ENCODE peak calls at places on chromosome X, in four cellular contexts. One of them, this sample, is unnamed.

GRCh38 chrX:132488092-132488749 is 617 bp downstream of the MBNL3 start:
- DNase-seq in H1: no peak
- DNase-seq in GM12878: no peak
- DNase-seq in HCT116: no peak
- DNase-seq in this sample: peak

GRCh38 chrX:53321943-53322497 is 40.6 kb upstream of the IQSEC2 start:
- DNase-seq in H1: no peak
- DNase-seq in GM12878: no peak
- DNase-seq in HCT116: no peak
- DNase-seq in this sample: no peak

GRCh38 chrX:19373034-19373891 is 29.5 kb downstream of the PDHA1 start:
- DNase-seq in H1: no peak
- DNase-seq in GM12878: no peak
- DNase-seq in HCT116: no peak
- DNase-seq in this sample: no peak

GRCh38 chrX:69298466-69299140 is 133.3 kb upstream of the PJA1 start:
- DNase-seq in H1: no peak
- DNase-seq in GM12878: no peak
- DNase-seq in HCT116: no peak
- DNase-seq in this sample: no peak

GRCh38 chrX:21757960-21758359 is at the start of gene SMPX:
- DNase-seq in H1: no peak
- DNase-seq in GM12878: no peak
- DNase-seq in HCT116: no peak
- DNase-seq in this sample: no peak

GRCh38 chrX:132226169-132226568 is 6.9 kb upstream of the RAP2C start:
- DNase-seq in H1: no peak
- DNase-seq in GM12878: no peak
- DNase-seq in HCT116: no peak
- DNase-seq in this sample: no peak

GRCh38 chrX:110420771-110421498 is 62.3 kb downstream of the RTL9 start:
- DNase-seq in H1: no peak
- DNase-seq in GM12878: no peak
- DNase-seq in HCT116: no peak
- DNase-seq in this sample: no peak

GRCh38 chrX:101729986-101730385 is 70.3 kb upstream of the ARMCX2 start:
- DNase-seq in H1: no peak
- DNase-seq in GM12878: no peak
- DNase-seq in HCT116: no peak
- DNase-seq in this sample: no peak

GRCh38 chrX:23292979-23293651 is 41.5 kb upstream of the PTCHD1 start:
- DNase-seq in H1: no peak
- DNase-seq in GM12878: no peak
- DNase-seq in HCT116: no peak
- DNase-seq in this sample: no peak

GRCh38 chrX:65932173-65933084 is 107.5 kb downstream of the VSIG4 start:
- DNase-seq in H1: no peak
- DNase-seq in GM12878: no peak
- DNase-seq in HCT116: peak
- DNase-seq in this sample: no peak

GRCh38 chrX:37825225-37825842 is 22.0 kb downstream of the DYNLT3 start:
- DNase-seq in H1: no peak
- DNase-seq in GM12878: no peak
- DNase-seq in HCT116: peak
- DNase-seq in this sample: no peak

GRCh38 chrX:11672213-11672612 is 6.5 kb upstream of the ARHGAP6 start:
- DNase-seq in H1: no peak
- DNase-seq in GM12878: no peak
- DNase-seq in HCT116: no peak
- DNase-seq in this sample: no peak

GRCh38 chrX:53155512-53156206 is 61.7 kb downstream of the KANTR start:
- DNase-seq in H1: no peak
- DNase-seq in GM12878: no peak
- DNase-seq in HCT116: no peak
- DNase-seq in this sample: no peak

GRCh38 chrX:48617542-48618340 is 20.4 kb downstream of the WDR13 start:
- DNase-seq in H1: no peak
- DNase-seq in GM12878: no peak
- DNase-seq in HCT116: no peak
- DNase-seq in this sample: no peak
- TF ChIP-seq JUND in H1: no peak
- TF ChIP-seq JUND in GM12878: no peak
- TF ChIP-seq JUND in HCT116: no peak
- TF ChIP-seq JUND in this sample: no peak

GRCh38 chrX:16839224-16839851 is 30.8 kb downstream of the RBBP7 start:
- DNase-seq in H1: no peak
- DNase-seq in GM12878: no peak
- DNase-seq in HCT116: no peak
- DNase-seq in this sample: no peak

GRCh38 chrX:16839852-16840460 is 30.2 kb downstream of the RBBP7 start:
- DNase-seq in H1: no peak
- DNase-seq in GM12878: no peak
- DNase-seq in HCT116: no peak
- DNase-seq in this sample: no peak

GRCh38 chrX:16834811-16835210 is 35.4 kb downstream of the RBBP7 start:
- DNase-seq in H1: no peak
- DNase-seq in GM12878: no peak
- DNase-seq in HCT116: no peak
- DNase-seq in this sample: no peak

GRCh38 chrX:16838202-16839066 is 31.7 kb downstream of the RBBP7 start:
- DNase-seq in H1: no peak
- DNase-seq in GM12878: no peak
- DNase-seq in HCT116: no peak
- DNase-seq in this sample: no peak

GRCh38 chrX:16836371-16836770 is 33.8 kb downstream of the RBBP7 start:
- DNase-seq in H1: no peak
- DNase-seq in GM12878: no peak
- DNase-seq in HCT116: no peak
- DNase-seq in this sample: peak
- TF ChIP-seq JUND in H1: no peak
- TF ChIP-seq JUND in GM12878: no peak
- TF ChIP-seq JUND in HCT116: no peak
- TF ChIP-seq JUND in this sample: no peak

DNA sequence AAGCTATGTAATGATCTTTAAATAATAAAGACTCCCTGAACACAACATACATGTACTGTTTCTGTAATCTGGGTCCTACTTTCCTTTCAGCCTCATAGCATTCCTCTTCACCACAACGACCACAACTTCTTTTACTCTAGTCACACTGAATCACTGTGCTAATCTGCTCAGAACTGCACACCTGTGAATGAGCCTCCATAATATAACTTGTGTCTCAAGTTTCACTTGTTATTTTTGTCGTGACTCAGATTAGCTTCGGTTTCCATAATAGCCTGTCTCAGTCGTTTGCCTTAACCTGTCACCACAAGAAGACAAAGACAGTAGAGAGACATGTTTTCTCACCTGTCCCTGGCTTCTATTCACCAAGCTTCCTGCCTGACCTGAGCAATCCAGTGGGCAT is 61.8 kb downstream of the MAGED1 start:
- DNase-seq in H1: no peak
- DNase-seq in GM12878: peak
- DNase-seq in HCT116: no peak
- DNase-seq in this sample: no peak
- TF ChIP-seq JUND in H1: no peak
- TF ChIP-seq JUND in GM12878: no peak
- TF ChIP-seq JUND in HCT116: no peak
- TF ChIP-seq JUND in this sample: no peak

DNA sequence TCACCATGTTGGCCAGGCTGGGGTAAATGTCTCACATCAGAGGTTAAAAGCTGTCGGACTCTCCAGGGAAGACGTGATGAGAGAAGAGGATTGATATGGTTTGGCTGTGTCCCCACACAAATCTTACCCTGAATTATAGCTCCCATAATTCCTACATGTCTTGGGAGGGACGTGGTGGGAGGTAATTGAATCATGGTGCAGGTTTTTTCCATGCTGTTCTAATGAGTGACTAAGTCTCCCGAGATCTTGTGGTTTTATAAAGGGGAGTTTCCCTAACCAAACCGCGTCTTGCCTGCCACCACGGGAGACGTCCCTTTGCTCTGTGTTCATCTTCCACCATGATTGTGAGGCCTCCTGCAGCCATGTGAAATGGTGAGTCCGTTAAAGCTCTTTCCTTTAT is 64.4 kb downstream of the ASMT start:
- DNase-seq in H1: no peak
- DNase-seq in GM12878: no peak
- DNase-seq in HCT116: no peak
- DNase-seq in this sample: no peak
- TF ChIP-seq JUND in H1: no peak
- TF ChIP-seq JUND in GM12878: no peak
- TF ChIP-seq JUND in HCT116: no peak
- TF ChIP-seq JUND in this sample: no peak

DNA sequence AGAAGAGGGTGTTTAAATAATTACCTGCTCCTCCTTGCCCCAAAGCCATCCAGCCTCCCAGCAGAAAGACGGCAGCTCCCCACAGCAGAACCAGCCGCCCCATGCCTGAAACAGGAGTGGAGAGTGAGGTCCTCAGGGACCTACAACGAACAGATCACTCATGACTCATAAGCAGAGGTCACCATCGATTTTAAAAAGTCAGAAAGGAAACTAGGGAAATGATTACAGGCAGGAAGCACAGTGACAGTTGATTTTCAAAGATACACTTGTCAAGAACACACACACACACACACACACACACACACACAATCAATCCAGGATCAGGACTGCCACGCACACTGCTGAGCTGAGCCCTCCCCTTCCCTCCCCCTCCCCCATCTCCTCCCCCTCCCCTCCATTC is at the start of gene CRLF2:
- DNase-seq in H1: no peak
- DNase-seq in GM12878: peak
- DNase-seq in HCT116: peak
- DNase-seq in this sample: no peak
- TF ChIP-seq JUND in H1: no peak
- TF ChIP-seq JUND in GM12878: peak
- TF ChIP-seq JUND in HCT116: no peak
- TF ChIP-seq JUND in this sample: no peak

GRCh38 chrX:51421972-51422371 is 74.4 kb downstream of the NUDT11 start:
- DNase-seq in H1: no peak
- DNase-seq in GM12878: no peak
- DNase-seq in HCT116: no peak
- DNase-seq in this sample: no peak
- TF ChIP-seq JUND in H1: no peak
- TF ChIP-seq JUND in GM12878: no peak
- TF ChIP-seq JUND in HCT116: no peak
- TF ChIP-seq JUND in this sample: no peak